ENCODE peak calls at places on chromosomes 1 and 21, in ten cellular contexts. G is NCI-H510A; E is NCI-H1694; D is NCI-H446; R is effector memory CD8-positive, alpha-beta T cell; W is GM10248; A is GM12878; H is fibroblast of the aortic adventitia; S is lower lobe of right lung; X is AG09319. P is an unnamed sample.
A peak's percentile ranks its signal among the peaks of the same experiment; 100 is the strongest.

GRCh38 chr21:16573581-16573980 is 843.8 kb downstream of the USP25 start:
- DNase-seq in A (no peak), R (no peak), X (no peak), S (no peak), E (no peak), W (no peak), D (no peak), H (peak; percentile 71), G (no peak), P (peak; percentile 81)

GRCh38 chr1:58779837-58780585 is 3.8 kb downstream of the JUN start:
- DNase-seq in X (no peak), E (peak; percentile 52), G (peak; percentile 83), R (peak; percentile 26), A (no peak), W (no peak), H (peak; percentile 70), S (no peak), D (peak; percentile 62), P (peak; percentile 87)

GRCh38 chr1:17826165-17826488 is 71.0 kb downstream of the ACTL8 start:
- DNase-seq in G (no peak), X (no peak), W (peak; percentile 55), A (no peak), H (peak; percentile 45), E (peak; percentile 7), S (peak; percentile 58), R (no peak), D (peak; percentile 54), P (peak; percentile 20)

GRCh38 chr1:176854725-176855433 is 309.6 kb downstream of the ASTN1 start:
- DNase-seq in E (no peak), G (no peak), A (no peak), S (no peak), H (no peak), D (no peak), W (no peak), X (no peak), R (no peak), P (no peak)

GRCh38 chr1:159866905-159867304 is 4.4 kb upstream of the VSIG8 start:
- DNase-seq in X (no peak), D (no peak), G (no peak), A (no peak), W (no peak), R (no peak), S (no peak), E (no peak), H (no peak), P (no peak)

GRCh38 chr1:42186172-42186571 is 21.6 kb upstream of the GUCA2A start:
- DNase-seq in E (no peak), W (no peak), A (no peak), H (peak; percentile 62), D (peak; percentile 69), S (no peak), G (no peak), X (no peak), R (no peak), P (peak; percentile 50)

GRCh38 chr1:182315157-182315556 is 76.4 kb downstream of the GLUL start:
- DNase-seq in X (no peak), W (no peak), E (no peak), D (no peak), S (no peak), A (no peak), R (no peak), G (no peak), H (no peak), P (no peak)

GRCh38 chr21:42024261-42024877 is 14.2 kb upstream of the ZBTB21 start:
- DNase-seq in A (no peak), H (no peak), R (no peak), E (no peak), D (no peak), W (no peak), S (no peak), G (no peak), X (no peak), P (no peak)

GRCh38 chr1:35281565-35281964 is 13.1 kb downstream of the ZMYM4 start:
- DNase-seq in S (no peak), A (no peak), G (no peak), R (no peak), W (no peak), D (no peak), E (no peak), X (no peak), H (no peak), P (no peak)

GRCh38 chr21:45304945-45305344 is 17.2 kb upstream of the POFUT2 start:
- DNase-seq in G (no peak), E (no peak), H (no peak), D (no peak), R (no peak), A (no peak), X (no peak), S (peak; percentile 42), W (no peak), P (no peak)

GRCh38 chr1:23524716-23525401 is 6.2 kb downstream of the E2F2 start:
- DNase-seq in S (no peak), A (no peak), H (no peak), R (no peak), D (peak; percentile 41), G (peak; percentile 85), E (peak; percentile 19), W (no peak), X (no peak), P (no peak)

GRCh38 chr1:52402860-52403240 is 1.4 kb downstream of the ORC1 start:
- DNase-seq in R (no peak), S (no peak), W (no peak), G (no peak), H (no peak), X (no peak), A (peak; percentile 7), E (no peak), D (no peak), P (no peak)

GRCh38 chr1:240169188-240169587 is 77.5 kb downstream of the FMN2 start:
- DNase-seq in X (no peak), W (no peak), R (no peak), S (no peak), G (no peak), A (no peak), H (peak; percentile 49), E (no peak), D (no peak), P (no peak)

GRCh38 chr1:152699746-152700145 is 1.6 kb downstream of the LCE2A start:
- DNase-seq in E (no peak), R (no peak), A (no peak), D (no peak), H (no peak), X (no peak), W (no peak), S (no peak), G (no peak), P (no peak)

GRCh38 chr1:38117444-38117887 is 70.9 kb upstream of the POU3F1 start:
- DNase-seq in H (no peak), W (no peak), G (peak; percentile 36), E (peak; percentile 38), R (no peak), D (peak; percentile 97), X (no peak), A (no peak), S (no peak), P (no peak)

GRCh38 chr1:226209307-226210059 is 14.0 kb upstream of the MIXL1 start:
- DNase-seq in S (no peak), H (no peak), W (no peak), R (no peak), D (peak; percentile 22), A (no peak), X (no peak), G (no peak), E (no peak), P (peak; percentile 42)

GRCh38 chr1:44775930-44776748 is 799 bp downstream of the RPS8 start:
- DNase-seq in G (no peak), D (no peak), H (peak; percentile 32), W (no peak), X (no peak), E (no peak), R (peak; percentile 42), S (no peak), A (no peak), P (no peak)

GRCh38 chr21:28699591-28700259 is 293.0 kb downstream of the LTN1 start:
- DNase-seq in W (no peak), D (no peak), S (no peak), X (no peak), G (no peak), R (no peak), H (no peak), E (no peak), A (no peak), P (no peak)

GRCh38 chr21:42818328-42818749 is 61.0 kb downstream of the WDR4 start:
- DNase-seq in W (no peak), H (peak; percentile 46), R (peak; percentile 61), D (peak; percentile 56), G (no peak), S (peak; percentile 78), A (no peak), X (peak; percentile 11), E (peak; percentile 5), P (peak; percentile 83)

GRCh38 chr1:46638921-46639320 is 22.3 kb upstream of the MOB3C start:
- DNase-seq in R (no peak), S (no peak), D (no peak), G (no peak), A (no peak), E (no peak), H (no peak), X (no peak), W (no peak), P (no peak)

GRCh38 chr21:46350981-46351380 is 27.0 kb downstream of the PCNT start:
- DNase-seq in W (no peak), G (no peak), X (no peak), D (no peak), H (no peak), S (no peak), E (no peak), A (no peak), R (no peak), P (no peak)

GRCh38 chr1:184890539-184890973 is 83.8 kb downstream of the NIBAN1 start:
- DNase-seq in W (no peak), E (peak; percentile 27), S (no peak), G (no peak), H (peak; percentile 72), D (no peak), A (no peak), X (no peak), R (peak; percentile 63), P (peak; percentile 7)

GRCh38 chr1:174217787-174218574 is 58.7 kb downstream of the RABGAP1L start:
- DNase-seq in S (no peak), A (no peak), G (no peak), H (peak; percentile 68), W (no peak), R (no peak), D (peak; percentile 48), E (peak; percentile 54), X (no peak), P (peak; percentile 57)

GRCh38 chr1:115811140-115811828 is 29.6 kb downstream of the NHLH2 start:
- DNase-seq in D (no peak), G (peak; percentile 59), W (no peak), A (no peak), R (no peak), H (no peak), S (peak; percentile 75), E (no peak), X (no peak), P (peak; percentile 16)

GRCh38 chr1:244214009-244214967 is 163.2 kb downstream of the ZBTB18 start:
- DNase-seq in R (no peak), X (peak; percentile 97), E (no peak), G (no peak), H (peak; percentile 61), W (no peak), S (no peak), D (no peak), A (no peak), P (peak; percentile 90)

GRCh38 chr1:226651732-226652105 is 87.4 kb downstream of the ITPKB start:
- DNase-seq in A (no peak), G (no peak), E (no peak), D (no peak), H (no peak), S (no peak), X (no peak), W (no peak), R (no peak), P (no peak)

P was measured in lung microvascular endothelial cell.